ENCODE peak calls at places on chromosomes 7 and 10, in five cellular contexts. Z is CD8-positive, alpha-beta T cell; G is fibroblast of lung; Y is psoas muscle; X is pancreas. W is an unnamed sample. For H3K9me3 and H3K4me1, the result is how much of the 10 kb centered on the place peaks cover.

GRCh38 chr7:92769361-92769633 is 67.1 kb downstream of the CDK6 start:
- DNase-seq in Z (no peak), G (peak), Y (no peak), X (no peak), W (no peak)

GRCh38 chr7:151313857-151314256 is 27.8 kb upstream of the NUB1 start:
- DNase-seq in Z (no peak), G (peak), Y (peak), X (no peak), W (peak)

GRCh38 chr7:131501422-131501821 is 55.0 kb downstream of the PODXL start:
- DNase-seq in Z (peak), G (peak), Y (no peak), X (no peak), W (no peak)

GRCh38 chr7:52961084-52961483 is 74.3 kb upstream of the POM121L12 start:
- DNase-seq in Z (no peak), G (peak), Y (no peak), X (no peak), W (no peak)

GRCh38 chr10:113929522-113929921 is 75.1 kb downstream of the NHLRC2 start:
- DNase-seq in Z (no peak), G (no peak), Y (no peak), X (no peak), W (no peak)

GRCh38 chr10:37125191-37125732 is at the start of gene ANKRD30A:
- DNase-seq in Z (no peak), G (no peak), Y (no peak), X (peak), W (no peak)

GRCh38 chr7:104971290-104972071 is 42.5 kb upstream of the KMT2E start:
- DNase-seq in Z (no peak), G (peak), Y (no peak), X (no peak), W (no peak)

GRCh38 chr7:17038160-17038782 is 156.5 kb upstream of the AGR3 start:
- DNase-seq in Z (no peak), G (no peak), Y (no peak), X (no peak), W (no peak)

GRCh38 chr7:135772639-135773019 is 24.0 kb upstream of the FAM180A start:
- DNase-seq in Z (no peak), G (no peak), Y (no peak), X (no peak), W (no peak)

GRCh38 chr10:102461187-102462054 is 10.1 kb upstream of the C10orf95 start:
- DNase-seq in Z (peak), G (peak), Y (peak), X (peak), W (peak)

GRCh38 chr7:157816086-157816485 is 479.3 kb downstream of the DNAJB6 start:
- DNase-seq in Z (no peak), G (no peak), Y (peak), X (peak), W (no peak)
- H3K9me3 ChIP-seq in Z (under half), G (under half), Y (under half), X (under half), W (under half)

DNA sequence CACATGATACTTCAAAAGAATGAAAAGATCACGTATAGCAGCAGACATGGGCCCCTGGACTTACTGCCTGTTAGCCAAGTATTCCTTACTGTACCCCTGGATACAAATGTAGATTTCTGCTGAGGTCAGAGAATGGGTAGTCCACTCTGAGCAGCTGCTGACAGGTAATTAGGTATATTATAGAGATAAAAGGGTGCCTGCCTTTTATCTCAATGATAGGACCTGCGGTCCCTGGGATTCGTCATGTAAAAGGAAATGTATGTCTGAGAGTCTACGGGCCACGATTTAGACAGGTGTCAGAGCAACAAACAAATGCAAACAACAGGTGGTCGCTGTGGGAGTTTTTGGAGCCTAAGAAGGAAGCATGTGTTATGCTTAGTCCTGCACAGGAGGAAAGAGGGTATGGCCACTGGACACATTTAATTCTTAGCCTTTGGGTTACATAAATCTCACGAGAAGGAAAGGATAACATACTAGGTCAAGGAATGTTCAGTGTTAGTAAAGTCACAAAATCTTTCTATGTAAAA is 69.3 kb downstream of the VOPP1 start:
- DNase-seq in Z (no peak), G (no peak), Y (no peak), X (no peak), W (no peak)
- H3K4me1 ChIP-seq in Z (under half), G (under half), Y (half or more), X (under half), W (under half)

GRCh38 chr10:98267894-98268693 is at the start of gene LOXL4:
- DNase-seq in Z (no peak), G (peak), Y (peak), X (no peak), W (no peak)
- H3K9me3 ChIP-seq in Z (under half), G (under half), Y (under half), X (under half), W (under half)

GRCh38 chr10:71627230-71627939 is 92.2 kb downstream of the C10orf105 start:
- DNase-seq in Z (no peak), G (no peak), Y (no peak), X (no peak), W (no peak)

GRCh38 chr10:71627956-71628355 is 91.6 kb downstream of the C10orf105 start:
- DNase-seq in Z (no peak), G (no peak), Y (no peak), X (no peak), W (no peak)

GRCh38 chr10:71631007-71631859 is 88.3 kb downstream of the C10orf105 start:
- DNase-seq in Z (no peak), G (no peak), Y (no peak), X (no peak), W (no peak)

GRCh38 chr10:71630168-71630567 is 89.4 kb downstream of the C10orf105 start:
- DNase-seq in Z (no peak), G (no peak), Y (no peak), X (no peak), W (no peak)

DNA sequence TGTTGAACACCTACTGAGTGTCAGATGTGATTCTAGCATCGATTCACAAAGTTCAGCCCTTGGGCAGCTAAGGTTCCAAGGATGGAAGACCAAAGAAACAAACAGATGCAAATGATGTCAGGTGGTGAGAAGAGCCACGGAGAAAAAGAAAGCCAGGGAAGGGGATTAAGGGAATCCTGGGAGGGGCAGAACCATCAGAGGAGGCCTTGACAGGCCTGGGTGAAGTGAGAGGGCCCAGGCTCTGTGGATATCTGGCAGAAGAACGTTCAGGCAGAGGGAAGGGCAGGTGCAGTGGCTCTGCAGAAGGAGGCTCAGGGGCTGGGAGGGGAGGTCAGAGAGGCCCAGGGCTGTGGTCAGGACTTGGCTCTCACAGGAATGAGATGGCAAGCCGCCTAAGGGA is 90.4 kb downstream of the C10orf105 start:
- DNase-seq in Z (no peak), G (no peak), Y (no peak), X (no peak), W (no peak)
- H3K4me1 ChIP-seq in Z (under half), G (under half), Y (under half), X (under half), W (under half)

GRCh38 chr7:157874870-157875229 is 538.0 kb downstream of the DNAJB6 start:
- DNase-seq in Z (no peak), G (no peak), Y (no peak), X (no peak), W (no peak)

GRCh38 chr7:157873181-157873580 is 536.4 kb downstream of the DNAJB6 start:
- DNase-seq in Z (no peak), G (no peak), Y (no peak), X (no peak), W (no peak)

GRCh38 chr7:157875230-157876179 is 538.7 kb downstream of the DNAJB6 start:
- DNase-seq in Z (peak), G (no peak), Y (peak), X (no peak), W (no peak)

GRCh38 chr7:157873664-157874063 is 536.9 kb downstream of the DNAJB6 start:
- DNase-seq in Z (no peak), G (no peak), Y (no peak), X (no peak), W (no peak)

GRCh38 chr7:157874208-157874816 is 537.5 kb downstream of the DNAJB6 start:
- DNase-seq in Z (no peak), G (no peak), Y (no peak), X (no peak), W (no peak)
- H3K9me3 ChIP-seq in Z (under half), G (under half), Y (under half), X (under half), W (under half)

DNA sequence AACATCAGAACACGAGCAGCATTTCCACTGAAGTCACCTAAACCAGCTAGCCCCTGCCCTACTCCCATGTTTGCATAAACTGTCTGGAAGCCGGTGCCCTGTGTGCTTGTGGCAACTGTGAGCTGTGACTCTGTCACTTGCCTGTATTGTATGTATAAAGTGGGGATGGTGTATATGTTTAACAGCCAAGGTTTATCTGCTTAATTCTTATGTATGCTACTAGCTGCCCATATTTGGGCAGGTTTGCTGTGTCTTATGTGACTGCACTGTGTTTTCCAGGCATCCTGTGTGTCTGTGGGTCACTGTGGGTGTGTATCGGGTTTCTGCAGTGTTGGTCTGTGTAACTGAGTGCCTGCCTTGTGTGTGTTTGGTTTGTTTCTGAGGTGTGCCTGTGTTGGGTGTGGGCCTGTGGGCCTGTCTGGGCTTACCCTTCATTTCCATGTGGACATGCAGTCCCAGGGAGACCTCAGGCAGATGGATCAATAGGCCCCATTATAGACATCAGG is 9.3 kb downstream of the LBX1 start:
- DNase-seq in Z (no peak), G (no peak), Y (no peak), X (no peak), W (no peak)
- H3K4me1 ChIP-seq in Z (under half), G (under half), Y (under half), X (under half), W (under half)

GRCh38 chr7:97351488-97351887 is 234.0 kb downstream of the SDHAF3 start:
- DNase-seq in Z (no peak), G (no peak), Y (no peak), X (no peak), W (no peak)

GRCh38 chr7:97357459-97357858 is 240.0 kb downstream of the SDHAF3 start:
- DNase-seq in Z (no peak), G (no peak), Y (no peak), X (no peak), W (no peak)
- H3K9me3 ChIP-seq in Z (under half), G (under half), Y (under half), X (under half), W (under half)